ENCODE peak calls at places on chromosomes 7 and 10, in ten cellular contexts. G is nephron progenitor cell; A is K562; I is hypothalamus; E is uterus; D is T-cell; R is substantia nigra; C is RWPE1; Q is effector CD4-positive, alpha-beta T cell; Y is CD4-positive, alpha-beta memory T cell. W is an unnamed sample.

GRCh38 chr7:156661637-156662036 is 21.1 kb downstream of the RNF32 start:
- DNase-seq in A (peak), I (no peak), G (no peak), Y (no peak), D (no peak), R (no peak), Q (no peak), E (no peak), C (no peak), W (no peak)

GRCh38 chr7:28075674-28076358 is 104.8 kb downstream of the JAZF1 start:
- DNase-seq in R (no peak), Q (no peak), G (no peak), E (no peak), Y (no peak), I (no peak), D (no peak), A (no peak), C (no peak), W (no peak)

GRCh38 chr7:81267508-81267907 is 348.7 kb upstream of the SEMA3C start:
- DNase-seq in D (no peak), Y (no peak), Q (no peak), G (no peak), R (no peak), C (peak), I (no peak), A (no peak), E (no peak), W (no peak)

GRCh38 chr10:78964952-78965633 is 103.7 kb upstream of the ZMIZ1 start:
- DNase-seq in G (peak), C (peak), E (no peak), R (peak), I (peak), Y (no peak), D (no peak), Q (no peak), A (peak), W (peak)

GRCh38 chr10:101061814-101062230 is at the start of gene KAZALD1:
- DNase-seq in D (no peak), Y (no peak), Q (no peak), G (peak), I (no peak), E (no peak), R (no peak), C (no peak), A (no peak), W (no peak)

GRCh38 chr7:43584200-43584586 is 1.3 kb downstream of the STK17A start:
- DNase-seq in D (peak), Y (peak), A (no peak), I (no peak), R (no peak), E (peak), C (no peak), Q (peak), G (no peak), W (peak)

GRCh38 chr10:16361086-16361485 is 75.7 kb upstream of the PTER start:
- DNase-seq in I (no peak), Q (no peak), Y (no peak), G (no peak), R (no peak), A (no peak), E (no peak), C (no peak), D (no peak), W (no peak)

GRCh38 chr10:132870426-132870825 is 71.9 kb downstream of the CFAP46 start:
- DNase-seq in G (no peak), E (no peak), C (no peak), Q (no peak), R (no peak), D (no peak), A (no peak), Y (no peak), I (no peak), W (peak)

GRCh38 chr10:95267261-95267660 is 23.5 kb downstream of the PDLIM1 start:
- DNase-seq in Y (no peak), E (no peak), I (no peak), A (no peak), G (no peak), R (no peak), C (no peak), Q (no peak), D (no peak), W (no peak)

GRCh38 chr7:29956477-29956836 is 33.1 kb downstream of the SCRN1 start:
- DNase-seq in A (no peak), D (no peak), I (no peak), R (no peak), E (no peak), Q (no peak), G (no peak), Y (no peak), C (no peak), W (no peak)

GRCh38 chr7:2968616-2969397 is 74.9 kb downstream of the CARD11 start:
- DNase-seq in C (no peak), I (no peak), G (peak), E (no peak), R (no peak), Y (no peak), D (peak), A (no peak), Q (no peak), W (no peak)

GRCh38 chr10:84510121-84510520 is 181.7 kb downstream of the CCSER2 start:
- DNase-seq in C (no peak), R (no peak), E (no peak), I (no peak), A (no peak), D (no peak), Q (no peak), Y (no peak), G (no peak), W (no peak)

GRCh38 chr7:39016609-39017008 is 38.9 kb downstream of the POU6F2 start:
- DNase-seq in G (no peak), E (no peak), Q (no peak), D (no peak), R (no peak), A (no peak), C (no peak), I (no peak), Y (no peak), W (no peak)

GRCh38 chr10:8049874-8050560 is 4.5 kb upstream of the GATA3 start:
- DNase-seq in Y (no peak), Q (no peak), E (no peak), R (no peak), I (no peak), A (no peak), C (no peak), D (no peak), G (peak), W (no peak)

GRCh38 chr7:80942261-80943041 is 23.6 kb upstream of the SEMA3C start:
- DNase-seq in C (peak), R (no peak), A (no peak), I (no peak), G (peak), E (peak), Y (no peak), Q (no peak), D (no peak), W (peak)

GRCh38 chr10:69088471-69088769 is 517 bp downstream of the SRGN start:
- DNase-seq in Y (peak), Q (peak), G (no peak), R (no peak), E (no peak), I (no peak), C (no peak), D (peak), A (no peak), W (no peak)

GRCh38 chr10:44973323-44974081 is 5.1 kb downstream of the DEPP1 start:
- DNase-seq in Q (no peak), D (no peak), I (no peak), A (no peak), C (no peak), G (no peak), R (no peak), Y (no peak), E (peak), W (no peak)

GRCh38 chr10:28915989-28916588 is 238.8 kb downstream of the BAMBI start:
- DNase-seq in A (no peak), D (no peak), I (no peak), Q (no peak), E (no peak), Y (no peak), C (no peak), G (no peak), R (no peak), W (no peak)

GRCh38 chr10:29204119-29204518 is 84.8 kb upstream of the LYZL1 start:
- DNase-seq in I (no peak), A (no peak), D (no peak), G (peak), Y (no peak), Q (no peak), R (no peak), C (no peak), E (peak), W (no peak)

GRCh38 chr10:104267721-104268690 is 978 bp upstream of the GSTO2 start:
- DNase-seq in D (no peak), A (no peak), C (no peak), I (no peak), Q (no peak), Y (no peak), R (no peak), G (no peak), E (no peak), W (no peak)

GRCh38 chr10:113230018-113230610 is 280.1 kb downstream of the TCF7L2 start:
- DNase-seq in D (no peak), E (no peak), Q (no peak), C (no peak), R (no peak), I (no peak), Y (no peak), G (no peak), A (no peak), W (no peak)

GRCh38 chr7:39509441-39509840 is 56.8 kb upstream of the YAE1 start:
- DNase-seq in A (no peak), Y (no peak), I (no peak), G (no peak), Q (no peak), E (no peak), R (no peak), D (no peak), C (no peak), W (no peak)

GRCh38 chr7:79876769-79877362 is 257.8 kb upstream of the GNAI1 start:
- DNase-seq in A (no peak), G (no peak), C (peak), I (no peak), R (no peak), Q (no peak), E (no peak), Y (no peak), D (no peak), W (no peak)

GRCh38 chr10:62050941-62051433 is 149.5 kb downstream of the ARID5B start:
- DNase-seq in G (no peak), I (no peak), C (peak), E (peak), D (peak), Y (peak), R (no peak), Q (peak), A (peak), W (peak)

GRCh38 chr7:20514364-20514763 is 101.1 kb upstream of the ABCB5 start:
- DNase-seq in Q (no peak), D (no peak), A (no peak), E (no peak), Y (no peak), R (peak), G (peak), C (peak), I (no peak), W (no peak)

GRCh38 chr7:155529346-155529745 is 17.0 kb downstream of the CNPY1 start:
- DNase-seq in R (no peak), D (no peak), Y (no peak), G (no peak), E (no peak), I (no peak), C (no peak), A (no peak), Q (no peak), W (no peak)

GRCh38 chr10:70923696-70924095 is 35.3 kb upstream of the PCBD1 start:
- DNase-seq in I (no peak), R (no peak), G (no peak), A (no peak), E (no peak), Y (no peak), D (no peak), C (no peak), Q (no peak), W (no peak)

GRCh38 chr7:117158941-117159705 is 163.7 kb downstream of the WNT2 start:
- DNase-seq in G (no peak), A (no peak), C (no peak), Y (no peak), E (no peak), I (no peak), Q (no peak), D (no peak), R (no peak), W (no peak)

GRCh38 chr10:30827531-30828120 is 198.1 kb upstream of the LYZL2 start:
- DNase-seq in I (no peak), R (no peak), G (no peak), D (no peak), C (no peak), Y (no peak), A (no peak), Q (no peak), E (no peak), W (no peak)

GRCh38 chr10:132336064-132336746 is 4.2 kb downstream of the LRRC27 start:
- DNase-seq in E (no peak), Q (no peak), D (no peak), Y (no peak), A (no peak), R (no peak), G (no peak), C (no peak), I (no peak), W (no peak)

GRCh38 chr7:157457355-157458253 is 120.8 kb downstream of the DNAJB6 start:
- DNase-seq in D (peak), E (no peak), A (no peak), I (no peak), R (no peak), Q (no peak), C (no peak), G (peak), Y (no peak), W (no peak)

GRCh38 chr10:124562425-124563060 is 100.9 kb downstream of the LHPP start:
- DNase-seq in Q (no peak), A (no peak), C (no peak), G (no peak), R (no peak), E (no peak), Y (no peak), I (no peak), D (no peak), W (no peak)

GRCh38 chr10:28087675-28088351 is 88.9 kb upstream of the ODAD2 start:
- DNase-seq in I (no peak), G (no peak), Q (no peak), C (peak), E (no peak), Y (no peak), R (no peak), D (no peak), A (no peak), W (no peak)

W was measured in Right ventricle myocardium superior.